ENCODE peak calls at places on chromosomes 5 and 9, in five cellular contexts. H is HS-27A, Z is M059J, K is small intestine, U is endodermal cell. I is an unnamed sample.

GRCh38 chr5:55308254-55308836 is 556 bp downstream of the MTREX start:
- DNase-seq in H (no peak), Z (peak), K (no peak), U (no peak), I (no peak)

GRCh38 chr5:159777049-159777448 is 139.2 kb upstream of the ADRA1B start:
- DNase-seq in H (no peak), Z (no peak), K (no peak), U (no peak), I (no peak)

GRCh38 chr9:557601-558201 is 283.8 kb upstream of the DMRT1 start:
- DNase-seq in H (no peak), Z (peak), K (no peak), U (peak), I (no peak)

GRCh38 chr5:178544166-178544834 is 45.9 kb downstream of the COL23A1 start:
- DNase-seq in H (no peak), Z (no peak), K (no peak), U (no peak), I (no peak)

GRCh38 chr5:174338204-174339010 is 292.9 kb downstream of the NSG2 start:
- DNase-seq in H (no peak), Z (peak), K (peak), U (peak), I (peak)

GRCh38 chr5:25090275-25090674 is 445.5 kb upstream of the CDH10 start:
- DNase-seq in H (no peak), Z (no peak), K (no peak), U (no peak), I (no peak)

GRCh38 chr5:15003511-15003920 is 131.9 kb upstream of the ANKH start:
- DNase-seq in H (no peak), Z (peak), K (peak), U (peak), I (peak)

GRCh38 chr5:62115009-62115408 is 191.0 kb upstream of the KIF2A start:
- DNase-seq in H (no peak), Z (no peak), K (no peak), U (no peak), I (no peak)

GRCh38 chr9:105007143-105007542 is 79.2 kb upstream of the ABCA1 start:
- DNase-seq in H (peak), Z (peak), K (no peak), U (no peak), I (peak)

I was measured in adrenal gland.